ENCODE peak calls at places on chromosomes 3 and 15, in four cellular contexts. One of them, this sample, is unnamed.

GRCh38 chr3:57659004-57659672 is 33.7 kb downstream of the DENND6A start:
- DNase-seq in activated T-cell treated with anti-CD3 and anti-CD28 coated beads, Interleukin-2, amount 50 U/mL, for 72 hours: no peak
- DNase-seq in hypothalamus: no peak
- DNase-seq in skeletal muscle cell: no peak
- DNase-seq in this sample: no peak

GRCh38 chr3:9770276-9770812 is 597 bp upstream of the CAMK1 start:
- DNase-seq in activated T-cell treated with anti-CD3 and anti-CD28 coated beads, Interleukin-2, amount 50 U/mL, for 72 hours: no peak
- DNase-seq in hypothalamus: no peak
- DNase-seq in skeletal muscle cell: no peak
- DNase-seq in this sample: peak

GRCh38 chr3:31839144-31839917 is 141.7 kb downstream of the OSBPL10 start:
- DNase-seq in skeletal muscle cell: no peak
- DNase-seq in hypothalamus: no peak
- DNase-seq in activated T-cell treated with anti-CD3 and anti-CD28 coated beads, Interleukin-2, amount 50 U/mL, for 72 hours: no peak
- DNase-seq in this sample: no peak

GRCh38 chr15:77475898-77476297 is 55.2 kb downstream of the HMG20A start:
- DNase-seq in skeletal muscle cell: no peak
- DNase-seq in activated T-cell treated with anti-CD3 and anti-CD28 coated beads, Interleukin-2, amount 50 U/mL, for 72 hours: no peak
- DNase-seq in hypothalamus: no peak
- DNase-seq in this sample: no peak

GRCh38 chr15:96851613-96852012 is 521.1 kb downstream of the NR2F2 start:
- DNase-seq in activated T-cell treated with anti-CD3 and anti-CD28 coated beads, Interleukin-2, amount 50 U/mL, for 72 hours: no peak
- DNase-seq in skeletal muscle cell: peak
- DNase-seq in hypothalamus: no peak
- DNase-seq in this sample: no peak

GRCh38 chr3:46508850-46509591 is 11.2 kb downstream of the RTP3 start:
- DNase-seq in skeletal muscle cell: no peak
- DNase-seq in hypothalamus: no peak
- DNase-seq in activated T-cell treated with anti-CD3 and anti-CD28 coated beads, Interleukin-2, amount 50 U/mL, for 72 hours: no peak
- DNase-seq in this sample: no peak

GRCh38 chr3:46926039-46926438 is 48.5 kb downstream of the PTH1R start:
- DNase-seq in activated T-cell treated with anti-CD3 and anti-CD28 coated beads, Interleukin-2, amount 50 U/mL, for 72 hours: no peak
- DNase-seq in hypothalamus: no peak
- DNase-seq in skeletal muscle cell: peak
- DNase-seq in this sample: no peak

GRCh38 chr3:29144807-29145206 is 136.1 kb upstream of the RBMS3 start:
- DNase-seq in hypothalamus: no peak
- DNase-seq in activated T-cell treated with anti-CD3 and anti-CD28 coated beads, Interleukin-2, amount 50 U/mL, for 72 hours: no peak
- DNase-seq in skeletal muscle cell: peak
- DNase-seq in this sample: peak